ENCODE peak calls at places on chromosomes 12 and 14, in eight cellular contexts. A is AG09319; X is CD8-positive, alpha-beta T cell; I is AG04450; Y is breast epithelium; Q is choroid plexus epithelial cell; S is hepatocyte; L is GM12865. J is an unnamed sample.

GRCh38 chr14:69043007-69043444 is 63.9 kb upstream of the ACTN1 start:
- DNase-seq in A (no peak), X (no peak), I (no peak), Y (peak; percentile 45), Q (no peak), S (no peak), L (no peak), J (peak; percentile 52)

GRCh38 chr12:19177754-19178153 is 48.2 kb downstream of the PLEKHA5 start:
- DNase-seq in A (no peak), X (no peak), I (no peak), Y (no peak), Q (peak; percentile 65), S (no peak), L (no peak), J (no peak)

GRCh38 chr14:72892103-72892878 is 1.6 kb downstream of the DPF3 start:
- DNase-seq in A (no peak), X (peak; percentile 25), I (no peak), Y (no peak), Q (peak; percentile 58), S (peak; percentile 14), L (peak; percentile 49), J (no peak)

GRCh38 chr12:44972746-44973421 is 78.0 kb downstream of the DBX2 start:
- DNase-seq in A (no peak), X (no peak), I (no peak), Y (no peak), Q (peak; percentile 2), S (peak; percentile 28), L (peak; percentile 18), J (no peak)

GRCh38 chr14:96037891-96038557 is 1.1 kb upstream of the C14orf132 start:
- DNase-seq in A (no peak), X (no peak), I (no peak), Y (peak; percentile 53), Q (no peak), S (no peak), L (no peak), J (peak; percentile 93)

GRCh38 chr14:95649230-95649629 is 37.0 kb upstream of the TCL1B start:
- DNase-seq in A (no peak), X (no peak), I (no peak), Y (no peak), Q (no peak), S (no peak), L (no peak), J (no peak)

GRCh38 chr14:31950760-31951637 is 126.1 kb upstream of the ARHGAP5 start:
- DNase-seq in A (no peak), X (no peak), I (no peak), Y (no peak), Q (peak; percentile 53), S (peak; percentile 82), L (no peak), J (peak; percentile 51)

GRCh38 chr12:57533108-57533507 is 10.5 kb downstream of the MBD6 start:
- DNase-seq in A (no peak), X (no peak), I (no peak), Y (no peak), Q (no peak), S (no peak), L (no peak), J (no peak)

GRCh38 chr12:130878193-130879185 is 6.6 kb downstream of the RAN start:
- DNase-seq in A (no peak), X (no peak), I (no peak), Y (no peak), Q (no peak), S (peak; percentile 32), L (peak; percentile 38), J (no peak)

GRCh38 chr12:49358548-49359141 is 8.6 kb upstream of the SPATS2 start:
- DNase-seq in A (no peak), X (peak; percentile 63), I (no peak), Y (no peak), Q (peak; percentile 84), S (peak; percentile 75), L (peak; percentile 89), J (no peak)

DNA sequence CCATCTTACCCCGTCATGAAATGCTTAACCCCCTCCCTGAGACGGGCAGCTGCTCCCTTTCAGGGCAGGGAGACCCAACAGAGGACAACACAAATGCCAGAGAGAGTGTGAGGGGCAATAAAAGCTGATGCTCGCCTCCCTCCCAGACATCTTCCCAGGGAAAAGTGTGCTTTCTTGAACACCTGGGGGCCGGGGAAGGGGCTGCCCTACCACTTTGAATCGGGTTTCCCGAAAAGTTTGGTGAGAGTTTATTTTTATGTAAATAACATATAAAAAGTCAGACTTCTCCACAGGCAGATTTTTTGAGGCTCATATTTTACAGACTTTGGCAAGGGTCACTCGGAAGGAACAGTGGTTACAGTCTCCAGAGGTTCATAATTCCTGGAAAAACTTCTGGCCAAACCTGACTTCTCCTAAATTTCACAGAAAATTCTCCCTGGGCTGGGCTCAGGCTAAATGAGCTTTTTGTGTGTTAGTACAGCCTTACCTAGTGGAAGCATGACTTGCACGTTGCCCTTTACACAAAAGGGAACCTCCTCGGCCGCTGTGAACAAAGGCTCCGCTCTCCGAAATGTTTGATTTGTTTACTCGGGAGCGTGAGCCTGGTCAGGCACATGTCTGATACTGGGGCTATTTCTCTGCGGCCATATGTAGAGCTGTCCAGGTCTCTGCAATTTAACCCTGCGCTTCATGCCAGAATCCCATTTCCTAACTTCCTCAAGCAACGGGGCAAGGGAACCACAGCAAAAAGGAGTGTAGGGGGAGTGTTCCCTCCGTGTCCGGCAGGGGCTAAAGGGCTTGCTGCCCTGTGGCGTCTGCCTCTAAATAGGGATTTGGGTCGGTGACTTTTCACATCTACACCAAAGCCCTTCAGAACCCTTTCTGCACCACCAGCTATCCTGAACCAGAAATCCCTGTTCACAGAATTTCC is 3.4 kb downstream of the RTL1 start:
- DNase-seq in A (no peak), X (no peak), I (no peak), Y (peak; percentile 15), Q (no peak), S (peak; percentile 37), L (no peak), J (no peak)
- TF ChIP-seq CTCF in A (no peak), X (no peak), I (peak; percentile 15), Y (no peak), Q (no peak), S (no peak), L (no peak), J (no peak)

DNA sequence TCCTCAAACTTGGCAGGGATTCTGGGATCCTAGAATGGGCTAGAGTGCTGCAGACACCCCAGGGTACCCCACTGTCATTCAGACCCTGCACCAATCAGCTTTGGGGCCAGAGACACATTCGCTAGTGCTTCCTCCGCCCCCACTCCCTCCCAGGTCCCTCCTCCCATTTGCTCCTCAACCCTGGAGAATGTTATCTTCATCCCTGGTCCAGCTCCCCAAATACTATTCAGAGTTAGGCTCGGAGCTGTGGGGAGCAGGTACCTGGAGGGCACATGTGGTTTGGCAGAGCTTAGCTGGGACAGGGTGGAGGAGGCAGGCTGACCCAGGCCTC is 19.4 kb downstream of the VSX2 start:
- DNase-seq in A (no peak), X (no peak), I (no peak), Y (no peak), Q (no peak), S (no peak), L (no peak), J (no peak)
- TF ChIP-seq CTCF in A (no peak), X (no peak), I (no peak), Y (no peak), Q (no peak), S (no peak), L (no peak), J (no peak)

DNA sequence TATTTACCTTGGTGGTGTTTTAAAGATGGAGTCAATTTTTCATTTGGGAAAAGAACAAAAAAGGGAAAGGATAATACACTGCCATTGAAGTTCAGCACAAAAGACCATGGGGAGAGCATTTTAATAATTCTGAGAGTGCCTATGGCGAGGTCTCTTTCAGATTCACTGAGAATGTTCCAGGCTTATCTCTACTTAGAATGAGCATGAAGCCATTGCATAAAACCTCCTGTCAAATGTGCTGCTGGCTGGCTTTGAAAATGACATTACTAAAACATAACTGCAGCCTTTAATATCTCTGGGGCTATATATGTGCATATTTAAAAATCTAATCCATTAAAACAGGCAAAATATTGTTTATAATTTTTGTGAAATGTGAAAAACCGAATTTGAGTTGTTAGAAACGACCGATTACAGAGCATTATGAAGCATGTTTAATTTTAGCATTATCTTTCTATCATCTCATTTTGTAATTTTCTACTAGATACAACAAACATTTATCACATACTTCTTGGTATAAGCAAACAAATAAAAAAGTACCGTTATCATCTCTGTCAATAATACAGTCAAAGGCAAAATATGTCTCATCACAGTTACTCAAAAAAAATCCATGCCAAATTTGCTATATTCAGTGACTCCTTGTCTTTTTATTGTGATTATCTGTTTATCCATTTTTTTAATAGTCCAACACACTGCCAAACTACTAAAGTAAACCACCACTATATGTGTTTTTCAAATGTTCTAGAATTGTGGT is 45.7 kb upstream of the YARS2 start:
- DNase-seq in A (no peak), X (no peak), I (no peak), Y (no peak), Q (no peak), S (no peak), L (no peak), J (no peak)
- TF ChIP-seq CTCF in A (no peak), X (no peak), I (no peak), Y (no peak), Q (no peak), S (no peak), L (no peak), J (no peak)

GRCh38 chr12:63066782-63067181 is 84.2 kb downstream of the AVPR1A start:
- DNase-seq in A (no peak), X (no peak), I (no peak), Y (no peak), Q (no peak), S (no peak), L (no peak), J (no peak)
- TF ChIP-seq CTCF in A (no peak), X (no peak), I (no peak), Y (no peak), Q (no peak), S (no peak), L (no peak), J (no peak)

DNA sequence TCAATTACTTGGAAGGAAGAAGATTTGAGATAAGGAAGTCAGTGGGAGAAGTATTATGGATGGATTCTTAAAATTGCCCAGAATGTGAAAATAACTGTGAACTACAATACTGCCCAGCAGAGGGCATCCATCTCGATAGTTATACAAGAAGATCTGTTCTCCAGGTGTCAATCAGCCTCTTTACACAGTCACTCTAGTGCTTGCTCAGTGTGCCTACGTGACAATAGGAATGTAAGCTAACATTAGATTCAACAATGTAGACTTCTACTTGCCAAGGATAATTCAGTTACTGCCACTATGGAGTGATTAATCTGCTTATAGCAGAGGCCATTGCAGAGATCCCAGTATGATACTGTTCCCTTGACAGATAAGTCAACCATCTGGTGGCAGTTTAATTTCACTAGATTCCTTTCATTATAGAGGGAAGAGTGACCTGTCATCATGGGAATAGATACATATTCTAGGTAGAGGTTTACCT is 10.6 kb upstream of the MAP4K5 start:
- DNase-seq in A (no peak), X (peak; percentile 25), I (no peak), Y (no peak), Q (peak; percentile 77), S (peak; percentile 74), L (peak; percentile 70), J (no peak)
- TF ChIP-seq CTCF in A (peak; percentile 52), X (peak; percentile 47), I (peak; percentile 60), Y (no peak), Q (peak; percentile 67), S (peak; percentile 53), L (peak; percentile 61), J (peak; percentile 52)